ENCODE peak calls at places on chromosomes 11 and 22, in seven cellular contexts. E is neuronal stem cell, W is stomach, U is body of pancreas, M is cardiac fibroblast, C is heart right ventricle, G is uterus. H is an unnamed sample.

GRCh38 chr11:102421262-102421661 is 31.3 kb downstream of the TMEM123 start:
- DNase-seq in E (no peak), W (no peak), U (no peak), M (no peak), C (no peak), G (no peak), H (no peak)

GRCh38 chr11:70556884-70557741 is 158.8 kb downstream of the CTTN start:
- DNase-seq in E (no peak), W (no peak), U (no peak), M (no peak), C (no peak), G (no peak), H (no peak)

GRCh38 chr22:45998638-45999378 is 21.8 kb upstream of the WNT7B start:
- DNase-seq in E (no peak), W (no peak), U (no peak), M (no peak), C (no peak), G (no peak), H (no peak)

GRCh38 chr11:124074554-124074953 is 33.4 kb upstream of the OR10G7 start:
- DNase-seq in E (no peak), W (no peak), U (no peak), M (no peak), C (no peak), G (no peak), H (no peak)

GRCh38 chr11:57144531-57145320 is 37.0 kb upstream of the LRRC55 start:
- DNase-seq in E (no peak), W (no peak), U (no peak), M (no peak), C (no peak), G (no peak), H (no peak)

GRCh38 chr11:116472661-116473060 is 300.1 kb downstream of the BUD13 start:
- DNase-seq in E (no peak), W (no peak), U (no peak), M (no peak), C (no peak), G (peak), H (no peak)

GRCh38 chr11:34682822-34683221 is 61.9 kb downstream of the EHF start:
- DNase-seq in E (no peak), W (no peak), U (no peak), M (no peak), C (no peak), G (no peak), H (peak)

GRCh38 chr11:102214623-102215022 is 102.7 kb upstream of the BIRC3 start:
- DNase-seq in E (no peak), W (no peak), U (no peak), M (peak), C (no peak), G (no peak), H (no peak)

GRCh38 chr22:35023692-35024363 is 42.1 kb upstream of the ISX start:
- DNase-seq in E (peak), W (peak), U (peak), M (peak), C (peak), G (peak), H (no peak)

GRCh38 chr11:128845334-128845780 is 21.7 kb downstream of the KCNJ1 start:
- DNase-seq in E (no peak), W (no peak), U (no peak), M (no peak), C (no peak), G (no peak), H (no peak)

GRCh38 chr11:46697723-46698122 is 2.7 kb downstream of the ARHGAP1 start:
- DNase-seq in E (no peak), W (no peak), U (no peak), M (no peak), C (no peak), G (no peak), H (no peak)
- H3K4me3 ChIP-seq in E (no peak), W (peak), U (no peak), M (no peak), C (no peak), G (no peak), H (no peak)

GRCh38 chr11:112783945-112784322 is 177.3 kb upstream of the NCAM1 start:
- DNase-seq in E (no peak), W (no peak), U (no peak), M (peak), C (no peak), G (no peak), H (no peak)

GRCh38 chr11:112785717-112786116 is 175.5 kb upstream of the NCAM1 start:
- DNase-seq in E (no peak), W (no peak), U (no peak), M (peak), C (peak), G (peak), H (peak)

GRCh38 chr11:112785104-112785503 is 176.1 kb upstream of the NCAM1 start:
- DNase-seq in E (no peak), W (no peak), U (no peak), M (peak), C (no peak), G (peak), H (peak)

GRCh38 chr11:112786196-112786595 is 175.0 kb upstream of the NCAM1 start:
- DNase-seq in E (no peak), W (no peak), U (no peak), M (no peak), C (no peak), G (no peak), H (no peak)

DNA sequence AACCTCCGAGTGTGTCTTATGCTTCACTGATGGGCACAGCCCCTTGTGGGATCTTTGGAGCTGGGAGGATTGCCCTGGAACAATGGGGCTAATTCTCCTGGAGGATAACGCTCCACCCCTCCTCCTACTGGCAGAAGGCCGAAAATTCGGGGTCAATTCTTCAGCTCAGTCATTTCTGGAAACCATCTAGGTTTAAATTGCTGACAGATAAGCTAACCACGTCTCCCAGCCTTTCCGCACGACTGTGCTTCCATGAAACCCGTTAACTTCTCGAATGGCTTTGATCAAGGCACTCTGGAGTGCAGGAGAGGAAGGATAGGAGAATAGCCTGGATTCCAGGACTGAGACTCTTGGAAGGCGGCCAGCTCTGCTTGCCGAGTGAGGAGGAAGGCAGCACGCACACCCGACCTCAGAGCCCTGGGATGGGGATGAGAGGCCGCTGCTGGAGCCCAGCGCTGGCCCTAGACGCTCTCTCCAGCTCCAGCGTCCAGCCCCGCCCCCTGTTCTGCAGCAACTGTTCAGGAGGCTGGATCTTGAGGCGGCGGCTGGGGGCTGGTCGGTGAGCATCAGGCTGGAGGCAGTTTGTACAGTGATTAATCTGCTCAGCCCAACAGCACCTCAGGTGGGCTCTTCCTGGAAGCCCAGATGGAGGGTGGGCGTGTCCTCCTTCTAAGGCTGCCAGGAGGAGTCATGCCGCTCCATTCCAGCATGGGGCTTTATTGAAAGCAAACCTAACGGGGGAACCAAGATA is 176.7 kb upstream of the NCAM1 start:
- DNase-seq in E (no peak), W (no peak), U (peak), M (peak), C (peak), G (peak), H (no peak)
- H3K4me3 ChIP-seq in E (no peak), W (peak), U (no peak), M (peak), C (no peak), G (no peak), H (no peak)

GRCh38 chr22:23836692-23837495 is 1.9 kb downstream of the DERL3 start:
- DNase-seq in E (no peak), W (no peak), U (no peak), M (no peak), C (no peak), G (no peak), H (no peak)
- H3K4me3 ChIP-seq in E (no peak), W (peak), U (no peak), M (no peak), C (no peak), G (no peak), H (no peak)

GRCh38 chr22:26757496-26757895 is 100.1 kb downstream of the MIAT start:
- DNase-seq in E (no peak), W (no peak), U (no peak), M (no peak), C (no peak), G (no peak), H (no peak)

GRCh38 chr22:26762503-26763170 is 105.2 kb downstream of the MIAT start:
- DNase-seq in E (no peak), W (no peak), U (no peak), M (no peak), C (no peak), G (no peak), H (no peak)

GRCh38 chr22:26751217-26751616 is 93.8 kb downstream of the MIAT start:
- DNase-seq in E (peak), W (no peak), U (no peak), M (peak), C (peak), G (peak), H (no peak)

GRCh38 chr22:26753125-26753862 is 95.9 kb downstream of the MIAT start:
- DNase-seq in E (no peak), W (no peak), U (no peak), M (no peak), C (no peak), G (no peak), H (no peak)

DNA sequence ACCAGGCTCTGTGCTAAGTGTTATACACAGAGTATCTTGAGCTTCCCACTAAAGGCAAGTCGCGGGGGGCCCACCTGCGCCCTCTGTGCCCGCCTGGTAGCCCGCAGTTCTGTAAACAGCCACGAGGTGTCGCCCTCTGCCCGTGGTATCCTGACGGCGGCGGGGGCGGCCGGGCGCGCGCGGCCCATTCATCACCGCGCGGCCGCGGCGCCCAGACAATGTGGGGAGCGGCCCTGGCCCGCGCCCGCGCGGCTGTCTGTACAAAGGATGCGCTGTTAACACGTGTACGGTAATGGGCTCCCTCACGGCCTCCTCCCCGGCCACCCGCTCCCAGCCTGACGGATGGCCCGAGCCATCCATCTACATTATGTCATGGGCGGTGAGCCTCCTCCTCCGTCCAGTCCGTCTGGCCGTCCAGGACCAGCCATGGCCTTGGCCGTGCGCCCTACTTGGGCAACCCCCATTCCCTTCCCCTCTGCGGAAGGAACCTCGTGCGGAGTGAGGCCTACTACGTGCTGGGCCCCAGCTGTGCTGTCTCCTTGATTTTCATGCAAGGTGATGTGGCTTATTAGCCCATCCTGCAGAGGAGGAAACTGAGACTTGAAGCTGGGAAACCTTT is 99.4 kb downstream of the MIAT start:
- DNase-seq in E (peak), W (peak), U (peak), M (peak), C (peak), G (peak), H (no peak)
- H3K4me3 ChIP-seq in E (no peak), W (peak), U (no peak), M (peak), C (no peak), G (no peak), H (peak)

DNA sequence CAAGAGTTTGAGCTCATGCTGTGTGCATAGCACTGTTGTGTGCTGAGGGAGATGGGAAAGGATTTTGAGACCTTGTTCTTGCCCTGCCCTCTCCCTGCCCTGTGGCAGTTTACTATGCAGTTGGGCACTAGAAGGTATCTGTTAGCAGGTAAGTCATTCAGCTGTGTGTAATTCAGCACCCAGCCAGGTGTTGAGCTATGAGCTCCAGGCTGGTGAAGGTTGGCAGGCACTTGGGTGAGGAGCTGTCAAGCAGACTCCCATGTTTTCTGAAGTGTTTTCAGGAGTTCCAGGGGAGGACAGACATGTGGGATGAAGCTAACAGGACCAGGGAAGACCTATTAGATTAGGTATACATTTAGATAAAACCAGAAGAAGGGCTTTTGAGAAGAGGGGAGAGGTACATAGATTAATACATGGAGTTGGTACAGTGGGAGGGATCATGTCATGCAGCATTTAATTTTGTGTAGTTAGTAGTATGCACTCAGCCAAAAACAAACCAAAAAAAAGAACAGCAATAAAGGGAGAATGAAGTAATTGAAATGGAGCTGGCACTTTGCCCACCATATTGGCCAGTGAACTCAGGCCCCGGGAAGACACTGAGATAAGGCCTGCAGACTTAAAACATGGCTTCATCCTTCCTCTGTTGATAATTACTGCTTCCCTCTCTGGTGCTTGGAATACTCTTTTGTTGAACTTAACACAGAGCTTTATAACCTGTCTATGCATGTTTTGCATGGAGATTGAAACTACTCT is 2.9 kb downstream of the PANX1 start:
- DNase-seq in E (no peak), W (no peak), U (peak), M (peak), C (peak), G (peak), H (peak)
- H3K4me3 ChIP-seq in E (no peak), W (peak), U (no peak), M (peak), C (no peak), G (no peak), H (peak)